ENCODE peak calls at places on chromosome 16, in seven cellular contexts. K is retinal pigment epithelial cell; M is T-helper 2 cell; N is activated T-helper 9 cell treated with anti-CD3 and anti-CD28 coated beads, Interleukin-2, amount 50 U/mL, for 16 hours; A is AG04450; P is GM04503; F is RWPE1. L is an unnamed sample.

GRCh38 chr16:57299009-57299718 is 14.7 kb upstream of the PLLP start:
- DNase-seq in F (peak), M (no peak), N (peak), P (no peak), A (peak), K (no peak), L (no peak)

GRCh38 chr16:87297918-87298631 is 19.1 kb downstream of the C16orf95 start:
- DNase-seq in A (no peak), P (no peak), N (no peak), F (no peak), M (no peak), K (no peak), L (no peak)

GRCh38 chr16:8867483-8868271 is 1.1 kb downstream of the CARHSP1 start:
- DNase-seq in M (no peak), K (no peak), A (no peak), P (no peak), F (no peak), N (no peak), L (no peak)

GRCh38 chr16:4426021-4426684 is 485 bp downstream of the DNAJA3 start:
- DNase-seq in F (no peak), K (no peak), N (no peak), A (no peak), P (no peak), M (no peak), L (no peak)

GRCh38 chr16:57534881-57535658 is 1.3 kb downstream of the CCDC102A start:
- DNase-seq in N (no peak), P (no peak), A (no peak), F (no peak), K (no peak), M (no peak), L (no peak)

GRCh38 chr16:66478733-66479511 is 51.8 kb downstream of the BEAN1 start:
- DNase-seq in N (peak), K (no peak), A (no peak), F (peak), P (no peak), M (peak), L (no peak)

GRCh38 chr16:71894229-71894920 is 956 bp upstream of the IST1 start:
- DNase-seq in P (no peak), A (no peak), M (no peak), K (no peak), F (peak), N (peak), L (no peak)

GRCh38 chr16:84600343-84601229 is 17.3 kb downstream of the COTL1 start:
- DNase-seq in N (no peak), M (no peak), A (no peak), P (no peak), K (no peak), F (no peak), L (no peak)

GRCh38 chr16:73176577-73177013 is 128.7 kb upstream of the ZFHX3 start:
- DNase-seq in K (peak), N (no peak), M (no peak), A (peak), F (peak), P (peak), L (peak)

GRCh38 chr16:88376835-88377726 is 5.7 kb upstream of the ZNF469 start:
- DNase-seq in K (no peak), F (no peak), A (no peak), N (no peak), M (no peak), P (no peak), L (no peak)

GRCh38 chr16:26705346-26705745 is 361.4 kb upstream of the C16orf82 start:
- DNase-seq in M (no peak), N (no peak), A (no peak), K (no peak), P (no peak), F (no peak), L (no peak)

GRCh38 chr16:24736758-24737157 is 7.3 kb downstream of the TNRC6A start:
- DNase-seq in F (no peak), P (no peak), K (no peak), M (no peak), N (no peak), A (no peak), L (no peak)

GRCh38 chr16:22813946-22814325 is at the start of gene HS3ST2:
- DNase-seq in A (no peak), N (no peak), K (no peak), F (peak), M (no peak), P (no peak), L (no peak)

GRCh38 chr16:80887062-80887461 is 82.7 kb upstream of the CDYL2 start:
- DNase-seq in P (no peak), K (no peak), N (no peak), F (no peak), M (no peak), A (no peak), L (no peak)

GRCh38 chr16:11560701-11561439 is 25.8 kb downstream of the LITAF start:
- DNase-seq in M (peak), N (peak), F (peak), A (no peak), K (no peak), P (no peak), L (no peak)

GRCh38 chr16:11432856-11433395 is 87.7 kb downstream of the RMI2 start:
- DNase-seq in A (no peak), F (no peak), N (no peak), K (no peak), P (no peak), M (no peak), L (no peak)

GRCh38 chr16:46648656-46649055 is 27.5 kb upstream of the SHCBP1 start:
- DNase-seq in N (no peak), K (no peak), M (no peak), A (no peak), P (no peak), F (no peak), L (no peak)

GRCh38 chr16:58421029-58421428 is 28.8 kb downstream of the GINS3 start:
- DNase-seq in A (no peak), K (no peak), M (no peak), P (no peak), F (no peak), N (no peak), L (no peak)

GRCh38 chr16:84605339-84605848 is 12.5 kb downstream of the COTL1 start:
- DNase-seq in K (no peak), A (no peak), N (no peak), P (no peak), M (no peak), F (no peak), L (no peak)

GRCh38 chr16:84618428-84619102 is 687 bp upstream of the COTL1 start:
- DNase-seq in A (peak), F (peak), N (no peak), M (no peak), P (peak), K (peak), L (peak)

GRCh38 chr16:17224859-17225258 is 245.9 kb downstream of the XYLT1 start:
- DNase-seq in K (no peak), M (no peak), P (peak), F (no peak), A (peak), N (no peak), L (peak)

L was measured in AG09309.